ENCODE peak calls at places on chromosomes 16 and 17, in four cellular contexts. One of them, this sample, is unnamed.

GRCh38 chr17:39754161-39754957 is 16.6 kb downstream of the GRB7 start:
- DNase-seq in K562: peak
- DNase-seq in GM12891: peak
- DNase-seq in GM12878: peak
- DNase-seq in this sample: peak

GRCh38 chr17:29625037-29625750 is 2.5 kb upstream of the CORO6 start:
- DNase-seq in K562: no peak
- DNase-seq in GM12891: no peak
- DNase-seq in GM12878: no peak
- DNase-seq in this sample: no peak

GRCh38 chr17:51362818-51363598 is 102.7 kb downstream of the UTP18 start:
- DNase-seq in K562: no peak
- DNase-seq in GM12891: no peak
- DNase-seq in GM12878: no peak
- DNase-seq in this sample: no peak

GRCh38 chr17:15092762-15093161 is 172.4 kb downstream of the PMP22 start:
- DNase-seq in K562: no peak
- DNase-seq in GM12891: no peak
- DNase-seq in GM12878: no peak
- DNase-seq in this sample: no peak

GRCh38 chr17:57210224-57210553 is 46.1 kb upstream of the MSI2 start:
- DNase-seq in K562: no peak
- DNase-seq in GM12891: no peak
- DNase-seq in GM12878: no peak
- DNase-seq in this sample: no peak

GRCh38 chr16:12426122-12426521 is 377.6 kb downstream of the CPPED1 start:
- DNase-seq in K562: peak
- DNase-seq in GM12891: no peak
- DNase-seq in GM12878: no peak
- DNase-seq in this sample: no peak

GRCh38 chr17:82767041-82767754 is 15.3 kb downstream of the TBCD start:
- DNase-seq in K562: peak
- DNase-seq in GM12891: no peak
- DNase-seq in GM12878: no peak
- DNase-seq in this sample: no peak

GRCh38 chr17:81631482-81631881 is 5.4 kb downstream of the NPLOC4 start:
- DNase-seq in K562: no peak
- DNase-seq in GM12891: no peak
- DNase-seq in GM12878: no peak
- DNase-seq in this sample: no peak

GRCh38 chr17:80622170-80622466 is 77.5 kb downstream of the RPTOR start:
- DNase-seq in K562: no peak
- DNase-seq in GM12891: no peak
- DNase-seq in GM12878: no peak
- DNase-seq in this sample: no peak

GRCh38 chr17:80163315-80163714 is 6.5 kb upstream of the CARD14 start:
- DNase-seq in K562: no peak
- DNase-seq in GM12891: no peak
- DNase-seq in GM12878: no peak
- DNase-seq in this sample: no peak

GRCh38 chr16:69917739-69918138 is 33.4 kb upstream of the CLEC18A start:
- DNase-seq in K562: no peak
- DNase-seq in GM12891: no peak
- DNase-seq in GM12878: no peak
- DNase-seq in this sample: no peak

DNA sequence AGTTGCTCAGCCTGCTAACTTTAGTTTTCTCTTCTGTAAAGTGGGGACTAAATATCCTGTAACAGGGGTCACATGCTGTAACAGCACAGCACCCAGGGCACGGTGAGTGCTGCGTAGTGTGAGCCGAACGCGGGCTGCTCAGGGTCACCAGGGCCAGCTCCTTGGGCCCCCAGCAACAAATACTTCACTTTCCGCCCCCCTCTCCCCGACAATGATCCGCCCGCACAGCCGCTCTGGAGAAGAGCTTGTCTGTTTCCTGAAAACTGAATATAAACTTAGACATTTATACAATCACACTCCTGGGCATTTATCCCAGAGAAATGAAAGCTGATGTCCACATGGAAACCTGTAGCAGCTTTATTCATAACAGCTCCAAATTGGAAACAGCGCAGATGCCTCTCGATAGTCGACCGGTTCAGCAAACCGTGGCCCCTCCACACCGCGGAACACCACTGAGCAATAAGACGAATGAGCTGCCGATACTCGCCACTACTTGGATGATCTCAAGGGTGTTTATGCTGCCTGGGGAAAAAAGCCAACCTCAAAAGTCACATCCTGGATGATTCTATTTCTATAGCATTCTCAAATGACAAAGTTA is 267.2 kb downstream of the PARN start:
- DNase-seq in K562: no peak
- DNase-seq in GM12891: no peak
- DNase-seq in GM12878: no peak
- DNase-seq in this sample: no peak
- TF ChIP-seq SPI1 in K562: no peak
- TF ChIP-seq SPI1 in GM12891: no peak
- TF ChIP-seq SPI1 in GM12878: no peak
- TF ChIP-seq SPI1 in this sample: no peak

DNA sequence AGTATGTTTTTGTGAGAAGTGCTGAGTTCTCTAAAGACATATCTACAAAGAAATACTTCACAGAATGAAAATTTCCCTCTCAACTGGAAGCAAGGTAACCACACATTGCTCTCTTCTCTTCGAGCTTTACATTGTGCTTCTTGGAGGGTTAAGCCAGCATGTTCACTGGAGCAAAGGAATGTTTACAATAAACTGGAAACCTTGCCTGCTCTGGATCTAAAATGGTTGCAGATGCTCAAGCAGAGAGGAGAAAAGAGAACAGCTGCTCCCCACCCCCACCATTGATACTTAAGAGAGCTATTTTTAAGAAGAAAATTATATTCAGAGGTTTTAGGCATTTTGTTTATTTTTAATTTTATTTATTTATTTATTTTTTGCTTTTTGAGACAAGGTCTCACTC is 213.1 kb downstream of the CEP112 start:
- DNase-seq in K562: no peak
- DNase-seq in GM12891: no peak
- DNase-seq in GM12878: no peak
- DNase-seq in this sample: no peak
- TF ChIP-seq SPI1 in K562: no peak
- TF ChIP-seq SPI1 in GM12891: no peak
- TF ChIP-seq SPI1 in GM12878: no peak
- TF ChIP-seq SPI1 in this sample: no peak

DNA sequence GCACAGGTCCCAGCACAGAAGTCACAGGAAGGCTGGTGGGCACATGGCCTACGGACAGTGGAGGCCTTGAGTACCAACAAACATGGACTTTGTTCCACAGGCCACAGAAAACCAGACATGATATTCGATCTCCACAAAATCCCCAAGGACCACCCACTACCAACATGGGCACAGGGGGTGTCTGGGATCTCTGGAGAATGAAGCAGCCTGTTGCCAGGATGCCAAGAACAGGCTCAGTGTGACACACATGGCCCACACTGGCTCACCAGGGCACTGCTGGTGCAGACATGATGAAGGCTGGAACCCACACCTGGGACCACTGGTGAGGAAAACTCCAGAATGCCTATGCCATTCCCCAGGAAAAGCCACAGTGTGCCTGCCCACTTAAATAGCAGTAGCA is 120.2 kb downstream of the C16orf78 start:
- DNase-seq in K562: no peak
- DNase-seq in GM12891: no peak
- DNase-seq in GM12878: no peak
- DNase-seq in this sample: no peak
- TF ChIP-seq SPI1 in K562: no peak
- TF ChIP-seq SPI1 in GM12891: no peak
- TF ChIP-seq SPI1 in GM12878: no peak
- TF ChIP-seq SPI1 in this sample: no peak

DNA sequence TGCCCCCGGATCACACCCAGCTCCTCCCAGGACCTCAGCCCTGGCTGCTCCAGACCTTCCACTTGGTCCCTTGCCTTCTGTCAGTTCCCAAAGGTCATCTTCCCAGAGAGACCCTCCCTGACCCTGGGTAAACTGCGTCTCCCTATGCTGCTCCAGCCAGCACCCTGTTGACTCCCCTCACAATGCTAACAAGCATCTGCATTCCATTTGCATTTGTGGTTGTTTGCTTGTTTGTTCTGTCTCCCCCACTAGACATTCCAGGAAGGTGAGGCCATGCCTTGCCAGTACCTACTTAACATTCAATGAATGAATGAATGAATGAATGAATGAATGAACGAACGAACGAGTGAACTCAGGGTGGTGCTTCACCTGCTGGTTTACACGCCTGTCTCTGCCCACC is 171.2 kb downstream of the WSCD1 start:
- DNase-seq in K562: no peak
- DNase-seq in GM12891: no peak
- DNase-seq in GM12878: no peak
- DNase-seq in this sample: no peak
- TF ChIP-seq SPI1 in K562: no peak
- TF ChIP-seq SPI1 in GM12891: no peak
- TF ChIP-seq SPI1 in GM12878: no peak
- TF ChIP-seq SPI1 in this sample: no peak

DNA sequence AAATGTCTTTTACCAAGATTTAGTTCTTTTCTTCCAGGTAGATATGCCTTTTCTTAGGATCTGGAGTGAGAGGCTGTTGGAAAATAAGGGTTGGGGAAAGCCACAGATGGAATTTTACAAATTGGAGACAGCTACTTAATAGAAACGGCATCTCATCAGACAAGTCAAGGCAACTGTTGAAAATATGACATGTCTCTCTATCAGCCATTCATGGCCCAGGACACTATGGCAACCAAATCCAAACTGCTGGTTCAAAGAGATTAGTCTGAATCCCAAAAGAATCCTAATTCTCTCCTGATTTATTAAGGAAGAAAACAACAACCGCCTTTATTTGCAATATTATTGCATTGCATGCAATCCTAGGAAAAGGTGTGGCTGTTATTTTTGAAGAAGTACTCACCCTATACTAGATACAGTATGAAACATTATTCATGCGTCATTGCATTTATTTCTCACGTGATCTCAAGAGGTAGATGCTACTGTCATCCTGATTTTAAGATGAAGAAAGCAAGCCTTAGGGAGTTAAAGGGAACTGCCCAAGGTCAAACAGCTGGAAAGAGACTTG is 12.6 kb upstream of the CEP20 start:
- DNase-seq in K562: no peak
- DNase-seq in GM12891: no peak
- DNase-seq in GM12878: no peak
- DNase-seq in this sample: no peak
- TF ChIP-seq SPI1 in K562: no peak
- TF ChIP-seq SPI1 in GM12891: no peak
- TF ChIP-seq SPI1 in GM12878: no peak
- TF ChIP-seq SPI1 in this sample: no peak

GRCh38 chr17:8019665-8020064 is 17.2 kb downstream of the GUCY2D start:
- DNase-seq in K562: no peak
- DNase-seq in GM12891: no peak
- DNase-seq in GM12878: no peak
- DNase-seq in this sample: no peak
- TF ChIP-seq SPI1 in K562: no peak
- TF ChIP-seq SPI1 in GM12891: no peak
- TF ChIP-seq SPI1 in GM12878: no peak
- TF ChIP-seq SPI1 in this sample: no peak

DNA sequence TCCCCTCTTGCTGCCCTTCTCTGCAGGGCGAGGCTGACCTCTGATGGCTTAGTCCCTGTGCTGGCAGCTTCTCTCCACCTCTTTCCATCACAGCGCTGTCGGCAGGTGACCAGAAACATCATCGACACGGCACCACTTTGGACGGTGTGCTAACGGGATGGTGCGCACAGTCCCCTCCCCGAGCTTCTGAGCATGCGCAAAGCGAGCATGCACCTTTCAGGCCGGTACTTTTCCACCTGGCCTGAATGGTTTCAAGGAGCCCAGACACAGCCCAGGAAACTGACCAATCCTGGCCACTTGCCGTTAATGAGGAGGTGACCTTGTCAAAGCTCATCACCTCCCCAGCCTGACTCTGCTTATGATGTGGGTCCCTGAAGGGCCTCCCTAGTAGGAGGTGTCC is 54.8 kb downstream of the MGAT5B start:
- DNase-seq in K562: no peak
- DNase-seq in GM12891: no peak
- DNase-seq in GM12878: no peak
- DNase-seq in this sample: no peak
- TF ChIP-seq SPI1 in K562: no peak
- TF ChIP-seq SPI1 in GM12891: no peak
- TF ChIP-seq SPI1 in GM12878: no peak
- TF ChIP-seq SPI1 in this sample: no peak

This sample was measured in HL-60.